ENCODE peak calls at places on chromosomes 1 and 21, in five cellular contexts. A is right cardiac atrium, G is NB4, T is 8988T, N is SJSA1. I is an unnamed sample.

GRCh38 chr1:62908168-62908567 is 124.2 kb downstream of the ATG4C start:
- DNase-seq in A (no peak), G (no peak), T (no peak), N (no peak), I (no peak)

GRCh38 chr1:161082483-161082882 is 6.9 kb downstream of the NECTIN4 start:
- DNase-seq in A (no peak), G (no peak), T (no peak), N (no peak), I (no peak)

GRCh38 chr1:22662318-22662717 is 9.3 kb downstream of the C1QB start:
- DNase-seq in A (peak), G (peak), T (no peak), N (no peak), I (no peak)

GRCh38 chr1:203324103-203325003 is 19.0 kb downstream of the BTG2 start:
- DNase-seq in A (peak), G (peak), T (no peak), N (no peak), I (no peak)

GRCh38 chr21:14753466-14754258 is 207.5 kb upstream of the SAMSN1 start:
- DNase-seq in A (no peak), G (no peak), T (no peak), N (no peak), I (no peak)

GRCh38 chr1:91537281-91538069 is 36.8 kb downstream of the CDC7 start:
- DNase-seq in A (no peak), G (no peak), T (no peak), N (no peak), I (no peak)

GRCh38 chr1:228782662-228783414 is 47.6 kb downstream of the RHOU start:
- DNase-seq in A (no peak), G (no peak), T (no peak), N (peak), I (no peak)

GRCh38 chr21:46210378-46211136 is 18.0 kb downstream of the LSS start:
- DNase-seq in A (no peak), G (peak), T (no peak), N (no peak), I (no peak)

GRCh38 chr21:35079181-35079580 is 30.1 kb upstream of the RUNX1 start:
- DNase-seq in A (no peak), G (no peak), T (no peak), N (no peak), I (no peak)

GRCh38 chr1:19156676-19157075 is 53.4 kb downstream of the UBR4 start:
- DNase-seq in A (peak), G (no peak), T (no peak), N (no peak), I (peak)

GRCh38 chr1:180926164-180926981 is 13.7 kb downstream of the KIAA1614 start:
- DNase-seq in A (peak), G (no peak), T (no peak), N (no peak), I (no peak)

GRCh38 chr21:41634858-41635257 is 126.9 kb upstream of the TMPRSS2 start:
- DNase-seq in A (no peak), G (no peak), T (no peak), N (no peak), I (no peak)